ENCODE peak calls at places on chromosome 20, in five cellular contexts. O is OCI-LY7, U is cardiac muscle cell, Y is mesendoderm, K is GM23338. V is an unnamed sample.

GRCh38 chr20:56759741-56760278 is 130.7 kb downstream of the TFAP2C start:
- DNase-seq in O (no peak), U (no peak), Y (no peak), K (no peak), V (no peak)

GRCh38 chr20:11952621-11953020 is 34.9 kb downstream of the BTBD3 start:
- DNase-seq in O (no peak), U (no peak), Y (no peak), K (no peak), V (no peak)

GRCh38 chr20:51172558-51173428 is 149.9 kb upstream of the KCNG1 start:
- DNase-seq in O (no peak), U (no peak), Y (peak; percentile 76), K (peak; percentile 55), V (no peak)

GRCh38 chr20:36181934-36182603 is 27.5 kb downstream of the EPB41L1 start:
- DNase-seq in O (no peak), U (no peak), Y (no peak), K (no peak), V (peak; percentile 69)

GRCh38 chr20:45463113-45463512 is 6.4 kb upstream of the WFDC2 start:
- DNase-seq in O (no peak), U (no peak), Y (peak; percentile 63), K (peak; percentile 50), V (no peak)

GRCh38 chr20:54622338-54623280 is 147.2 kb downstream of the DOK5 start:
- DNase-seq in O (no peak), U (no peak), Y (no peak), K (no peak), V (no peak)

GRCh38 chr20:25223179-25223661 is 24.7 kb upstream of the PYGB start:
- DNase-seq in O (peak; percentile 13), U (no peak), Y (peak; percentile 97), K (peak; percentile 33), V (peak; percentile 49)

GRCh38 chr20:64116016-64116415 is 8.7 kb upstream of the NPBWR2 start:
- DNase-seq in O (no peak), U (no peak), Y (no peak), K (peak; percentile 0), V (peak; percentile 14)

GRCh38 chr20:4901031-4901818 is 100.1 kb downstream of the SLC23A2 start:
- DNase-seq in O (no peak), U (no peak), Y (no peak), K (no peak), V (no peak)

GRCh38 chr20:63206878-63207277 is 9.1 kb downstream of the YTHDF1 start:
- DNase-seq in O (no peak), U (no peak), Y (no peak), K (no peak), V (peak; percentile 88)

GRCh38 chr20:52446421-52447231 is 255.0 kb upstream of the ZFP64 start:
- DNase-seq in O (no peak), U (no peak), Y (no peak), K (no peak), V (peak; percentile 17)

GRCh38 chr20:48787861-48788375 is 39.9 kb downstream of the PREX1 start:
- DNase-seq in O (peak; percentile 32), U (no peak), Y (peak; percentile 80), K (no peak), V (no peak)

GRCh38 chr20:10671221-10671849 is 2.5 kb downstream of the JAG1 start:
- DNase-seq in O (peak; percentile 28), U (peak; percentile 61), Y (peak; percentile 85), K (peak; percentile 85), V (peak; percentile 77)

GRCh38 chr20:60085551-60086132 is 127.4 kb downstream of the CDH26 start:
- DNase-seq in O (no peak), U (no peak), Y (peak; percentile 32), K (peak; percentile 13), V (no peak)

GRCh38 chr20:35738410-35739179 is 3.5 kb downstream of the RBM39 start:
- DNase-seq in O (no peak), U (no peak), Y (no peak), K (no peak), V (no peak)

GRCh38 chr20:825710-826421 is 7.6 kb upstream of the FAM110A start:
- DNase-seq in O (no peak), U (no peak), Y (no peak), K (no peak), V (no peak)

GRCh38 chr20:1644101-1644962 is 13.2 kb downstream of the SIRPG start:
- DNase-seq in O (no peak), U (no peak), Y (no peak), K (no peak), V (no peak)

GRCh38 chr20:33808388-33808787 is 2.8 kb upstream of the CHMP4B start:
- DNase-seq in O (no peak), U (no peak), Y (no peak), K (no peak), V (no peak)

GRCh38 chr20:21450572-21450971 is 53.2 kb upstream of the NKX2-4 start:
- DNase-seq in O (no peak), U (no peak), Y (no peak), K (no peak), V (peak; percentile 32)

GRCh38 chr20:64077876-64078551 is 1.3 kb downstream of the RGS19 start:
- DNase-seq in O (peak; percentile 92), U (no peak), Y (no peak), K (peak; percentile 57), V (no peak)

GRCh38 chr20:52219441-52219840 is 27.9 kb upstream of the ZFP64 start:
- DNase-seq in O (peak; percentile 5), U (no peak), Y (peak; percentile 38), K (peak; percentile 67), V (no peak)

GRCh38 chr20:51695574-51696303 is 72.5 kb downstream of the ATP9A start:
- DNase-seq in O (no peak), U (no peak), Y (peak; percentile 31), K (no peak), V (no peak)

GRCh38 chr20:17281478-17281877 is 54.6 kb downstream of the PCSK2 start:
- DNase-seq in O (peak; percentile 34), U (peak; percentile 67), Y (peak; percentile 79), K (peak; percentile 89), V (peak; percentile 34)

GRCh38 chr20:59145926-59146800 is 17.5 kb upstream of the ZNF831 start:
- DNase-seq in O (no peak), U (peak; percentile 4), Y (no peak), K (no peak), V (no peak)

GRCh38 chr20:58639182-58640146 is 11.6 kb upstream of the STX16 start:
- DNase-seq in O (no peak), U (no peak), Y (no peak), K (no peak), V (no peak)

GRCh38 chr20:5397418-5397817 is 80.7 kb upstream of the PROKR2 start:
- DNase-seq in O (no peak), U (no peak), Y (no peak), K (no peak), V (no peak)

GRCh38 chr20:7094438-7094997 is 327.0 kb downstream of the BMP2 start:
- DNase-seq in O (peak; percentile 70), U (peak; percentile 73), Y (peak; percentile 66), K (peak; percentile 65), V (no peak)

GRCh38 chr20:667351-668034 is 8.1 kb downstream of the SCRT2 start:
- DNase-seq in O (peak; percentile 55), U (peak; percentile 66), Y (peak; percentile 67), K (peak; percentile 87), V (peak; percentile 52)

GRCh38 chr20:5923493-5923892 is 26.8 kb downstream of the TRMT6 start:
- DNase-seq in O (no peak), U (no peak), Y (no peak), K (no peak), V (no peak)

GRCh38 chr20:19975901-19976300 is 41.3 kb upstream of the NAA20 start:
- DNase-seq in O (no peak), U (no peak), Y (no peak), K (no peak), V (no peak)

GRCh38 chr20:19976595-19977372 is 40.4 kb upstream of the NAA20 start:
- DNase-seq in O (no peak), U (peak; percentile 42), Y (peak; percentile 95), K (no peak), V (peak; percentile 75)

GRCh38 chr20:19981091-19981490 is 36.1 kb upstream of the NAA20 start:
- DNase-seq in O (no peak), U (no peak), Y (peak; percentile 57), K (no peak), V (peak; percentile 58)

GRCh38 chr20:19977373-19977770 is 39.8 kb upstream of the NAA20 start:
- DNase-seq in O (no peak), U (no peak), Y (no peak), K (no peak), V (no peak)

DNA sequence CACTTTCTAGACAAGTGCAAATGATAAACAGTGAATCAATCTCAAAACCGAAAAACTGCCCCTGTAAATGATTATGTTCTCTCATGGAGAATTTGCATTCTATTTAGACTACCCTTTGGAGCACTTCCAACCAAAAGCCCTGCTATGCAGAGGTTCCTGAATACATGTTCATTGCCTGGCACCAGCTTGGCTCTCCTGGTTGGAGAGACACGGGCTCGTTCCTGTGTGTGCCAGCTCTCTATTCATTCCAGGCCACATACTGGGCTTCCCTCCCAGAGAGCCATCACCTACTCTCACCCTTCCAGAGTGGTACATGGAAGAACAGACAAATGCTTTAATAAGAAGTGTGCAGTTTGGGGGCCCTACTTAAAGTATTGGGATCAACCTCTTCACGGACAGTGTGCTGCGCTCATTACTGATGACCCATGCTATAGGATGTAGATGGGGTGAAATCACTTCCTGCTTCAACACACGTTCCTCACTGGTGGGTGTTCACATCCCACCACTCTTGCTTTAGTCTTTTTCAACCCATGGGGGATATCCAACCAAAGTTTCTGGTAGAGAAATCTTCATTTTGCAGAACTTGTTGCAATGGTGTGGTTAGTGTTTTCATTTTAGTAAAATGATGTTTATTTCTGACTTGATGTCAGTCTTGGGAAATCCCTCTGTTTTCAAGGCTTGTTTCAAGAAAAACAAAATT is 38.5 kb upstream of the NAA20 start:
- DNase-seq in O (no peak), U (no peak), Y (no peak), K (no peak), V (no peak)
- H3K4me1 ChIP-seq in O (no peaks in the 10 kb centered on the region), U (peaks cover 49% of the 10 kb centered on the region), Y (peaks cover 2% of the 10 kb centered on the region), K (no peaks in the 10 kb centered on the region), V (peaks cover 37% of the 10 kb centered on the region)

GRCh38 chr20:31682352-31682751 is 40.3 kb downstream of the BCL2L1 start:
- DNase-seq in O (no peak), U (no peak), Y (no peak), K (no peak), V (no peak)
- H3K4me1 ChIP-seq in O (peaks cover 91% of the 10 kb centered on the region), U (peaks cover 29% of the 10 kb centered on the region), Y (peaks cover 9% of the 10 kb centered on the region), K (peaks cover 25% of the 10 kb centered on the region), V (peaks cover 24% of the 10 kb centered on the region)

DNA sequence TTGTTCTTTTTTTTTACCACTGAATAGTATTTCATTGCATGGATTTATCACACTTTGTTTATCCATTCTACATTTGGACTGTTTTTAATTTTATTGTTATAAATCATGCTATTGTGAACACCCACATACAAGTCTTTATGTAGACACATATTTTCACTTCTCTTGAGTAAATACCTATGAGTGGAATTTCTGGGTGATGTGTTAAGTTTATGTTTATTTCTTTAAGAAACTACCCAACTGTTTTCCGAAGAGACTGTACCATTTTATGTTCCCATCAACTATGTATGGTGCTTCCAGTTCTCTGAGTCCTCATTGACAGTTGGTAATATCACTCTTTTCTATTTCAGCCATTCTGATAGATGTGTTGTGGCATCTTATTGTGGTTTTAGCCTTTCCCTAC is 54.0 kb downstream of the RIN2 start:
- DNase-seq in O (no peak), U (no peak), Y (no peak), K (no peak), V (no peak)
- H3K4me1 ChIP-seq in O (peaks cover 10% of the 10 kb centered on the region), U (peaks cover 20% of the 10 kb centered on the region), Y (no peaks in the 10 kb centered on the region), K (no peaks in the 10 kb centered on the region), V (peaks cover 35% of the 10 kb centered on the region)

GRCh38 chr20:49887251-49887827 is 28.0 kb downstream of the SPATA2 start:
- DNase-seq in O (no peak), U (no peak), Y (no peak), K (no peak), V (no peak)
- H3K4me1 ChIP-seq in O (peaks cover 5% of the 10 kb centered on the region), U (peaks cover 19% of the 10 kb centered on the region), Y (peaks cover 10% of the 10 kb centered on the region), K (peaks cover 10% of the 10 kb centered on the region), V (no peaks in the 10 kb centered on the region)

V was measured in adrenal gland.